ENCODE peak calls at places on chromosomes 7 and 10, in nine cellular contexts. One of them, this sample, is unnamed.
A peak's percentile ranks its signal among the peaks of the same experiment; 100 is the strongest.

GRCh38 chr7:34060548-34060947 is 155.2 kb downstream of the BMPER start:
- DNase-seq in lower leg skin: no peak
- DNase-seq in breast epithelium: no peak
- DNase-seq in right lobe of liver: no peak
- DNase-seq in A549: peak; percentile 24
- DNase-seq in tibial nerve: no peak
- DNase-seq in transverse colon: no peak
- DNase-seq in IMR-90: peak; percentile 81
- DNase-seq in K562: no peak
- DNase-seq in this sample: no peak

GRCh38 chr10:1499344-1499957 is 237.9 kb downstream of the ADARB2 start:
- DNase-seq in lower leg skin: no peak
- DNase-seq in breast epithelium: no peak
- DNase-seq in right lobe of liver: no peak
- DNase-seq in A549: no peak
- DNase-seq in tibial nerve: no peak
- DNase-seq in transverse colon: no peak
- DNase-seq in IMR-90: no peak
- DNase-seq in K562: no peak
- DNase-seq in this sample: peak; percentile 19

GRCh38 chr10:43574035-43574892 is at the start of gene ZNF239:
- DNase-seq in lower leg skin: peak; percentile 98
- DNase-seq in breast epithelium: peak; percentile 74
- DNase-seq in right lobe of liver: peak; percentile 88
- DNase-seq in A549: peak; percentile 27
- DNase-seq in tibial nerve: peak; percentile 77
- DNase-seq in transverse colon: peak; percentile 89
- DNase-seq in IMR-90: peak; percentile 84
- DNase-seq in K562: peak; percentile 93
- DNase-seq in this sample: peak; percentile 37

GRCh38 chr7:44143606-44144250 is 2.6 kb upstream of the MYL7 start:
- DNase-seq in lower leg skin: peak; percentile 60
- DNase-seq in breast epithelium: no peak
- DNase-seq in right lobe of liver: no peak
- DNase-seq in A549: no peak
- DNase-seq in tibial nerve: no peak
- DNase-seq in transverse colon: no peak
- DNase-seq in IMR-90: no peak
- DNase-seq in K562: no peak
- DNase-seq in this sample: no peak

GRCh38 chr7:47897831-47898230 is 50.4 kb downstream of the PKD1L1 start:
- DNase-seq in lower leg skin: peak; percentile 69
- DNase-seq in breast epithelium: no peak
- DNase-seq in right lobe of liver: no peak
- DNase-seq in A549: no peak
- DNase-seq in tibial nerve: no peak
- DNase-seq in transverse colon: no peak
- DNase-seq in IMR-90: no peak
- DNase-seq in K562: no peak
- DNase-seq in this sample: no peak

GRCh38 chr10:74502963-74503608 is 323.3 kb upstream of the KAT6B start:
- DNase-seq in lower leg skin: no peak
- DNase-seq in breast epithelium: no peak
- DNase-seq in right lobe of liver: no peak
- DNase-seq in A549: no peak
- DNase-seq in tibial nerve: no peak
- DNase-seq in transverse colon: no peak
- DNase-seq in IMR-90: peak; percentile 86
- DNase-seq in K562: no peak
- DNase-seq in this sample: peak; percentile 51

GRCh38 chr7:125899577-125899976 is 970.0 kb upstream of the POT1 start:
- DNase-seq in lower leg skin: no peak
- DNase-seq in breast epithelium: no peak
- DNase-seq in right lobe of liver: no peak
- DNase-seq in A549: no peak
- DNase-seq in tibial nerve: no peak
- DNase-seq in transverse colon: no peak
- DNase-seq in IMR-90: no peak
- DNase-seq in K562: no peak
- DNase-seq in this sample: no peak

GRCh38 chr7:35797311-35797710 is 3.5 kb upstream of the SEPTIN7 start:
- DNase-seq in lower leg skin: no peak
- DNase-seq in breast epithelium: no peak
- DNase-seq in right lobe of liver: no peak
- DNase-seq in A549: no peak
- DNase-seq in tibial nerve: no peak
- DNase-seq in transverse colon: no peak
- DNase-seq in IMR-90: no peak
- DNase-seq in K562: no peak
- DNase-seq in this sample: no peak

GRCh38 chr7:31033674-31034073 is 18.4 kb upstream of the ADCYAP1R1 start:
- DNase-seq in lower leg skin: no peak
- DNase-seq in breast epithelium: no peak
- DNase-seq in right lobe of liver: no peak
- DNase-seq in A549: no peak
- DNase-seq in tibial nerve: no peak
- DNase-seq in transverse colon: no peak
- DNase-seq in IMR-90: no peak
- DNase-seq in K562: no peak
- DNase-seq in this sample: no peak

GRCh38 chr10:126969310-126969709 is 64.1 kb downstream of the DOCK1 start:
- DNase-seq in lower leg skin: no peak
- DNase-seq in breast epithelium: peak; percentile 11
- DNase-seq in right lobe of liver: no peak
- DNase-seq in A549: peak; percentile 16
- DNase-seq in tibial nerve: no peak
- DNase-seq in transverse colon: peak; percentile 36
- DNase-seq in IMR-90: no peak
- DNase-seq in K562: no peak
- DNase-seq in this sample: peak; percentile 8

GRCh38 chr10:126060232-126060935 is 164.0 kb downstream of the FANK1 start:
- DNase-seq in lower leg skin: no peak
- DNase-seq in breast epithelium: no peak
- DNase-seq in right lobe of liver: no peak
- DNase-seq in A549: peak; percentile 52
- DNase-seq in tibial nerve: peak; percentile 12
- DNase-seq in transverse colon: no peak
- DNase-seq in IMR-90: peak; percentile 79
- DNase-seq in K562: no peak
- DNase-seq in this sample: no peak

GRCh38 chr7:57404343-57404966 is 45.5 kb upstream of the ZNF716 start:
- DNase-seq in lower leg skin: peak; percentile 79
- DNase-seq in breast epithelium: peak; percentile 27
- DNase-seq in right lobe of liver: peak; percentile 88
- DNase-seq in A549: no peak
- DNase-seq in tibial nerve: no peak
- DNase-seq in transverse colon: no peak
- DNase-seq in IMR-90: no peak
- DNase-seq in K562: peak; percentile 8
- DNase-seq in this sample: no peak
- TF ChIP-seq POLR2A in lower leg skin: no peak
- TF ChIP-seq POLR2A in breast epithelium: no peak
- TF ChIP-seq POLR2A in right lobe of liver: no peak
- TF ChIP-seq POLR2A in A549: no peak
- TF ChIP-seq POLR2A in tibial nerve: no peak
- TF ChIP-seq POLR2A in transverse colon: no peak
- TF ChIP-seq POLR2A in IMR-90: no peak
- TF ChIP-seq POLR2A in K562: no peak
- TF ChIP-seq POLR2A in this sample: no peak

GRCh38 chr10:122475130-122475529 is 13.8 kb downstream of the HTRA1 start:
- DNase-seq in lower leg skin: peak; percentile 90
- DNase-seq in breast epithelium: no peak
- DNase-seq in right lobe of liver: no peak
- DNase-seq in A549: no peak
- DNase-seq in tibial nerve: no peak
- DNase-seq in transverse colon: no peak
- DNase-seq in IMR-90: no peak
- DNase-seq in K562: no peak
- DNase-seq in this sample: no peak

GRCh38 chr10:122476034-122476695 is 14.8 kb downstream of the HTRA1 start:
- DNase-seq in lower leg skin: peak; percentile 81
- DNase-seq in breast epithelium: no peak
- DNase-seq in right lobe of liver: no peak
- DNase-seq in A549: no peak
- DNase-seq in tibial nerve: no peak
- DNase-seq in transverse colon: no peak
- DNase-seq in IMR-90: no peak
- DNase-seq in K562: no peak
- DNase-seq in this sample: no peak

GRCh38 chr10:122475581-122475980 is 14.2 kb downstream of the HTRA1 start:
- DNase-seq in lower leg skin: peak; percentile 80
- DNase-seq in breast epithelium: no peak
- DNase-seq in right lobe of liver: no peak
- DNase-seq in A549: no peak
- DNase-seq in tibial nerve: no peak
- DNase-seq in transverse colon: no peak
- DNase-seq in IMR-90: peak; percentile 39
- DNase-seq in K562: no peak
- DNase-seq in this sample: no peak

GRCh38 chr10:122473116-122473515 is 11.8 kb downstream of the HTRA1 start:
- DNase-seq in lower leg skin: peak; percentile 60
- DNase-seq in breast epithelium: no peak
- DNase-seq in right lobe of liver: no peak
- DNase-seq in A549: no peak
- DNase-seq in tibial nerve: no peak
- DNase-seq in transverse colon: no peak
- DNase-seq in IMR-90: no peak
- DNase-seq in K562: no peak
- DNase-seq in this sample: no peak

DNA sequence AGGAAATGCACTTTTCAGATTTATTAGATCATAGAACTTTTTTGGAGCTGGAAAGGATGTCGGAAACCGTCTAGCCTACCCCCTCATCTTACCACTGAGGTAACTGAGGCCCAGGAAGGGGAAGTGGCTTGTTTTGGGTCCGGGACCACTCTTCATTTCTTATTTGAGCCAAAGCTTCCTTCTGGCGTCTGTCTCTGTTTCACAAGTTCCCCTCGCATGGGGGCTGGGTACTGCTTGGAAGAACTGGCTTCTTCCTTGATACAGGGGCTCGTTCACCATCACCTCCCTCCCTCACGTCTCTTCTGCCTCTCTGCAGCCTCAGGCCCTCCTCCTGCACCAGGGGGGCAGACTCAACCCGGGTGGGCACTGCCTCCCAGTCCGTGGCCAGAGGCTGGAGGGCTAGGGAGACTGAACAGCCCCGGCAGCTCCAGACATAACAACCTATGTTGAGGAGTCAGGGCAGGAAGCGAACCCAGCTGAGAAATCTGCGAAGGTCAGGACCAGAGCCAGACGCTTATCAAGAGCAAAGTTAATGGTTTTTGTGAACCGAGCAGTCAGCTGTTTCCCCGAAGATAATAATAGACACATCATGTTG is 12.9 kb downstream of the HTRA1 start:
- DNase-seq in lower leg skin: peak; percentile 86
- DNase-seq in breast epithelium: no peak
- DNase-seq in right lobe of liver: no peak
- DNase-seq in A549: no peak
- DNase-seq in tibial nerve: no peak
- DNase-seq in transverse colon: no peak
- DNase-seq in IMR-90: no peak
- DNase-seq in K562: no peak
- DNase-seq in this sample: no peak
- TF ChIP-seq POLR2A in lower leg skin: no peak
- TF ChIP-seq POLR2A in breast epithelium: no peak
- TF ChIP-seq POLR2A in right lobe of liver: no peak
- TF ChIP-seq POLR2A in A549: no peak
- TF ChIP-seq POLR2A in tibial nerve: no peak
- TF ChIP-seq POLR2A in transverse colon: no peak
- TF ChIP-seq POLR2A in IMR-90: no peak
- TF ChIP-seq POLR2A in K562: no peak
- TF ChIP-seq POLR2A in this sample: no peak

GRCh38 chr10:123392182-123392930 is 238.2 kb downstream of the BUB3 start:
- DNase-seq in lower leg skin: no peak
- DNase-seq in breast epithelium: no peak
- DNase-seq in right lobe of liver: no peak
- DNase-seq in A549: no peak
- DNase-seq in tibial nerve: no peak
- DNase-seq in transverse colon: no peak
- DNase-seq in IMR-90: no peak
- DNase-seq in K562: no peak
- DNase-seq in this sample: no peak
- TF ChIP-seq POLR2A in lower leg skin: no peak
- TF ChIP-seq POLR2A in breast epithelium: no peak
- TF ChIP-seq POLR2A in right lobe of liver: no peak
- TF ChIP-seq POLR2A in A549: no peak
- TF ChIP-seq POLR2A in tibial nerve: no peak
- TF ChIP-seq POLR2A in transverse colon: no peak
- TF ChIP-seq POLR2A in IMR-90: no peak
- TF ChIP-seq POLR2A in K562: no peak
- TF ChIP-seq POLR2A in this sample: no peak

GRCh38 chr10:77533887-77534278 is 103.7 kb downstream of the KCNMA1 start:
- DNase-seq in lower leg skin: no peak
- DNase-seq in breast epithelium: no peak
- DNase-seq in right lobe of liver: peak; percentile 70
- DNase-seq in A549: peak; percentile 25
- DNase-seq in tibial nerve: no peak
- DNase-seq in transverse colon: no peak
- DNase-seq in IMR-90: no peak
- DNase-seq in K562: no peak
- DNase-seq in this sample: no peak

GRCh38 chr10:77532068-77532467 is 105.5 kb downstream of the KCNMA1 start:
- DNase-seq in lower leg skin: no peak
- DNase-seq in breast epithelium: no peak
- DNase-seq in right lobe of liver: no peak
- DNase-seq in A549: no peak
- DNase-seq in tibial nerve: no peak
- DNase-seq in transverse colon: no peak
- DNase-seq in IMR-90: peak; percentile 90
- DNase-seq in K562: no peak
- DNase-seq in this sample: no peak

GRCh38 chr10:77530011-77530410 is 107.6 kb downstream of the KCNMA1 start:
- DNase-seq in lower leg skin: no peak
- DNase-seq in breast epithelium: no peak
- DNase-seq in right lobe of liver: no peak
- DNase-seq in A549: no peak
- DNase-seq in tibial nerve: no peak
- DNase-seq in transverse colon: no peak
- DNase-seq in IMR-90: no peak
- DNase-seq in K562: no peak
- DNase-seq in this sample: no peak

GRCh38 chr10:77533156-77533886 is 104.3 kb downstream of the KCNMA1 start:
- DNase-seq in lower leg skin: no peak
- DNase-seq in breast epithelium: no peak
- DNase-seq in right lobe of liver: peak; percentile 85
- DNase-seq in A549: peak; percentile 29
- DNase-seq in tibial nerve: no peak
- DNase-seq in transverse colon: no peak
- DNase-seq in IMR-90: no peak
- DNase-seq in K562: no peak
- DNase-seq in this sample: no peak

DNA sequence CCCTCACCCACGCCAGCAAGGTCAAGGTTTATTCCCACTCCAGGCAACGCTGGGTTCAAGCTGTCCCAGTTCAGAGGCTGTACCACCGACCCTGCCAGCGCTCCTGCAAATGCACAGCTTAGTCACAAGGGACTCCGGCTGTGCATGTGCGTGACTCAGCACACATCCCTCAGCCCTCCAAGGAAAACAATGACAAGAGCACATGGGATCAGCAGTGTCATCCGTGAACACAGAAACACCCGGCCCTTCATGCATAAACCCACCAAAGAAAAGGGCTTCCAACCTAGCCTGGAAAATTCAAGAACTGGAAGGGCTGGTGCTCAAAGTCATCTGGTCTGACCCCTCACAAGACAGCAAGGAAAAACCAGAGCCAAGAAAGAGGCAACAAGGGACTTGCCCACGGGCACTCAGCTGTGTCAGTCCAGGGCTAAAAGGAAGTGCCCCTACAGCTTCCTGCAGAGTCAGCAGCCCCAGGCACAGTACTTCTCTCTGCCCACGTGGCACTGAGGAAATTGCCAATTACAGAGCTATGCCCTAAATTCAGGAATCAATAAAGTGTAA is 106.1 kb downstream of the KCNMA1 start:
- DNase-seq in lower leg skin: no peak
- DNase-seq in breast epithelium: no peak
- DNase-seq in right lobe of liver: no peak
- DNase-seq in A549: peak; percentile 90
- DNase-seq in tibial nerve: peak; percentile 32
- DNase-seq in transverse colon: no peak
- DNase-seq in IMR-90: peak; percentile 92
- DNase-seq in K562: peak; percentile 34
- DNase-seq in this sample: peak; percentile 60
- TF ChIP-seq POLR2A in lower leg skin: no peak
- TF ChIP-seq POLR2A in breast epithelium: no peak
- TF ChIP-seq POLR2A in right lobe of liver: no peak
- TF ChIP-seq POLR2A in A549: no peak
- TF ChIP-seq POLR2A in tibial nerve: no peak
- TF ChIP-seq POLR2A in transverse colon: no peak
- TF ChIP-seq POLR2A in IMR-90: peak; percentile 33
- TF ChIP-seq POLR2A in K562: no peak
- TF ChIP-seq POLR2A in this sample: no peak